ENCODE peak calls at places on chromosomes 5 and 9, in six cellular contexts. One of them, this sample, is unnamed.

GRCh38 chr9:90964101-90965020 is 162.7 kb downstream of the SYK start:
- DNase-seq in neural crest cell: peak
- DNase-seq in NCI-H1694: no peak
- DNase-seq in NCI-H774: no peak
- DNase-seq in NCI-H1436 treated with DMSO at 0.1 percent for 48 hours: no peak
- DNase-seq in C1 segment of cervical spinal cord: no peak
- DNase-seq in this sample: no peak

GRCh38 chr9:98881836-98882568 is 61.7 kb upstream of the COL15A1 start:
- DNase-seq in NCI-H1694: no peak
- DNase-seq in neural crest cell: no peak
- DNase-seq in NCI-H1436 treated with DMSO at 0.1 percent for 48 hours: no peak
- DNase-seq in C1 segment of cervical spinal cord: no peak
- DNase-seq in NCI-H774: no peak
- DNase-seq in this sample: no peak

GRCh38 chr9:36268007-36268427 is 9.8 kb upstream of the GNE start:
- DNase-seq in NCI-H1436 treated with DMSO at 0.1 percent for 48 hours: no peak
- DNase-seq in neural crest cell: no peak
- DNase-seq in C1 segment of cervical spinal cord: no peak
- DNase-seq in NCI-H1694: no peak
- DNase-seq in NCI-H774: no peak
- DNase-seq in this sample: no peak

GRCh38 chr5:159175547-159175946 is 33.8 kb downstream of the RNF145 start:
- DNase-seq in C1 segment of cervical spinal cord: no peak
- DNase-seq in NCI-H1694: no peak
- DNase-seq in neural crest cell: no peak
- DNase-seq in NCI-H1436 treated with DMSO at 0.1 percent for 48 hours: no peak
- DNase-seq in NCI-H774: no peak
- DNase-seq in this sample: no peak

GRCh38 chr5:173327948-173328895 is at the start of gene STC2:
- DNase-seq in NCI-H774: no peak
- DNase-seq in NCI-H1694: peak
- DNase-seq in C1 segment of cervical spinal cord: no peak
- DNase-seq in neural crest cell: peak
- DNase-seq in NCI-H1436 treated with DMSO at 0.1 percent for 48 hours: no peak
- DNase-seq in this sample: no peak

GRCh38 chr5:76521240-76521758 is 101.9 kb downstream of the F2RL2 start:
- DNase-seq in C1 segment of cervical spinal cord: no peak
- DNase-seq in NCI-H1436 treated with DMSO at 0.1 percent for 48 hours: no peak
- DNase-seq in NCI-H774: no peak
- DNase-seq in neural crest cell: no peak
- DNase-seq in NCI-H1694: no peak
- DNase-seq in this sample: peak

GRCh38 chr5:171342362-171343111 is 33.5 kb downstream of the TLX3 start:
- DNase-seq in neural crest cell: peak
- DNase-seq in NCI-H1694: peak
- DNase-seq in C1 segment of cervical spinal cord: no peak
- DNase-seq in NCI-H774: peak
- DNase-seq in NCI-H1436 treated with DMSO at 0.1 percent for 48 hours: no peak
- DNase-seq in this sample: peak

GRCh38 chr9:125190371-125190801 is 783 bp upstream of the PPP6C start:
- DNase-seq in NCI-H1694: no peak
- DNase-seq in C1 segment of cervical spinal cord: no peak
- DNase-seq in neural crest cell: no peak
- DNase-seq in NCI-H774: no peak
- DNase-seq in NCI-H1436 treated with DMSO at 0.1 percent for 48 hours: no peak
- DNase-seq in this sample: no peak

GRCh38 chr5:56829137-56829536 is 13.8 kb downstream of the MAP3K1 start:
- DNase-seq in C1 segment of cervical spinal cord: no peak
- DNase-seq in NCI-H1436 treated with DMSO at 0.1 percent for 48 hours: no peak
- DNase-seq in NCI-H1694: no peak
- DNase-seq in NCI-H774: no peak
- DNase-seq in neural crest cell: no peak
- DNase-seq in this sample: no peak

GRCh38 chr9:134660407-134660806 is 18.8 kb downstream of the COL5A1 start:
- DNase-seq in neural crest cell: no peak
- DNase-seq in NCI-H1436 treated with DMSO at 0.1 percent for 48 hours: no peak
- DNase-seq in NCI-H1694: no peak
- DNase-seq in NCI-H774: no peak
- DNase-seq in C1 segment of cervical spinal cord: no peak
- DNase-seq in this sample: no peak

GRCh38 chr5:16427572-16427971 is 38.0 kb downstream of the ZNF622 start:
- DNase-seq in C1 segment of cervical spinal cord: no peak
- DNase-seq in NCI-H774: no peak
- DNase-seq in NCI-H1436 treated with DMSO at 0.1 percent for 48 hours: no peak
- DNase-seq in NCI-H1694: no peak
- DNase-seq in neural crest cell: no peak
- DNase-seq in this sample: no peak

GRCh38 chr5:125756456-125756855 is 666.8 kb upstream of the GRAMD2B start:
- DNase-seq in neural crest cell: no peak
- DNase-seq in C1 segment of cervical spinal cord: no peak
- DNase-seq in NCI-H774: no peak
- DNase-seq in NCI-H1436 treated with DMSO at 0.1 percent for 48 hours: no peak
- DNase-seq in NCI-H1694: no peak
- DNase-seq in this sample: no peak

GRCh38 chr9:68725070-68725469 is 20.0 kb downstream of the PIP5K1B start:
- DNase-seq in C1 segment of cervical spinal cord: no peak
- DNase-seq in NCI-H774: no peak
- DNase-seq in NCI-H1436 treated with DMSO at 0.1 percent for 48 hours: no peak
- DNase-seq in NCI-H1694: no peak
- DNase-seq in neural crest cell: no peak
- DNase-seq in this sample: no peak

GRCh38 chr5:164581889-164582288 is 1076.5 kb downstream of the MAT2B start:
- DNase-seq in neural crest cell: no peak
- DNase-seq in C1 segment of cervical spinal cord: no peak
- DNase-seq in NCI-H774: no peak
- DNase-seq in NCI-H1694: no peak
- DNase-seq in NCI-H1436 treated with DMSO at 0.1 percent for 48 hours: no peak
- DNase-seq in this sample: no peak

GRCh38 chr5:53423724-53424123 is 56.7 kb upstream of the FST start:
- DNase-seq in NCI-H1436 treated with DMSO at 0.1 percent for 48 hours: no peak
- DNase-seq in NCI-H1694: no peak
- DNase-seq in C1 segment of cervical spinal cord: no peak
- DNase-seq in neural crest cell: no peak
- DNase-seq in NCI-H774: no peak
- DNase-seq in this sample: no peak

GRCh38 chr9:131107760-131108159 is 11.4 kb downstream of the AIF1L start:
- DNase-seq in NCI-H1436 treated with DMSO at 0.1 percent for 48 hours: no peak
- DNase-seq in NCI-H1694: no peak
- DNase-seq in neural crest cell: no peak
- DNase-seq in NCI-H774: no peak
- DNase-seq in C1 segment of cervical spinal cord: no peak
- DNase-seq in this sample: no peak

GRCh38 chr9:128552744-128553221 is 396 bp downstream of the SPTAN1 start:
- DNase-seq in neural crest cell: peak
- DNase-seq in NCI-H1436 treated with DMSO at 0.1 percent for 48 hours: no peak
- DNase-seq in NCI-H1694: no peak
- DNase-seq in NCI-H774: peak
- DNase-seq in C1 segment of cervical spinal cord: no peak
- DNase-seq in this sample: no peak

GRCh38 chr9:96617439-96618185 is 2.0 kb downstream of the CDC14B start:
- DNase-seq in neural crest cell: no peak
- DNase-seq in NCI-H1694: no peak
- DNase-seq in NCI-H1436 treated with DMSO at 0.1 percent for 48 hours: no peak
- DNase-seq in C1 segment of cervical spinal cord: no peak
- DNase-seq in NCI-H774: no peak
- DNase-seq in this sample: no peak

GRCh38 chr9:136930014-136930413 is 14.5 kb downstream of the FBXW5 start:
- DNase-seq in NCI-H774: no peak
- DNase-seq in C1 segment of cervical spinal cord: no peak
- DNase-seq in NCI-H1436 treated with DMSO at 0.1 percent for 48 hours: no peak
- DNase-seq in NCI-H1694: no peak
- DNase-seq in neural crest cell: no peak
- DNase-seq in this sample: no peak

This sample was measured in NCI-H446.